ENCODE peak calls at places on chromosomes 5 and 9, in nine cellular contexts. S, N, F, J, I, G, M, W and K are unnamed samples. For H3K36me3, the result is how much of the 10 kb centered on the place peaks cover.

GRCh38 chr9:6869081-6869948 is 111.5 kb downstream of the KDM4C start:
- DNase-seq in J (no peak), N (no peak), G (no peak), I (no peak), F (no peak), W (no peak), M (no peak), S (no peak), K (no peak)

GRCh38 chr9:84945878-84946538 is 276.5 kb downstream of the NTRK2 start:
- DNase-seq in G (no peak), J (no peak), F (no peak), M (no peak), W (no peak), I (no peak), S (no peak), N (no peak), K (no peak)

GRCh38 chr9:84501587-84501986 is 161.0 kb upstream of the SLC28A3 start:
- DNase-seq in J (no peak), M (no peak), W (no peak), S (no peak), N (no peak), G (no peak), F (no peak), I (no peak), K (no peak)

GRCh38 chr5:144304683-144305082 is 134.0 kb downstream of the KCTD16 start:
- DNase-seq in I (no peak), S (no peak), N (no peak), J (no peak), G (no peak), F (no peak), M (no peak), W (no peak), K (no peak)

GRCh38 chr5:8396756-8397155 is 527.8 kb downstream of the MTRR start:
- DNase-seq in F (peak), G (no peak), I (no peak), M (peak), W (no peak), J (no peak), N (no peak), S (no peak), K (no peak)

GRCh38 chr5:149671544-149671943 is 58.6 kb upstream of the PPARGC1B start:
- DNase-seq in N (no peak), W (no peak), I (no peak), J (no peak), M (no peak), S (peak), F (peak), G (no peak), K (no peak)

GRCh38 chr5:72523960-72524582 is 16.9 kb upstream of the ZNF366 start:
- DNase-seq in N (no peak), W (no peak), G (no peak), I (no peak), J (no peak), M (peak), S (peak), F (peak), K (no peak)

GRCh38 chr9:29039258-29039657 is 1466.0 kb upstream of the C9orf72 start:
- DNase-seq in W (no peak), G (no peak), F (peak), M (peak), N (no peak), I (no peak), J (no peak), S (no peak), K (no peak)

GRCh38 chr5:157308826-157309465 is 43.0 kb downstream of the CYFIP2 start:
- DNase-seq in J (no peak), F (peak), W (no peak), I (no peak), M (no peak), N (no peak), S (no peak), G (no peak), K (no peak)

GRCh38 chr9:17531642-17532254 is 47.1 kb upstream of the SH3GL2 start:
- DNase-seq in J (no peak), F (peak), N (peak), S (no peak), W (no peak), M (peak), G (no peak), I (no peak), K (no peak)

GRCh38 chr9:77224750-77225312 is 47.5 kb downstream of the VPS13A start:
- DNase-seq in J (no peak), N (no peak), M (peak), W (no peak), G (no peak), S (no peak), F (no peak), I (no peak), K (no peak)
- H3K36me3 ChIP-seq in J (under half), N (under half), M (under half), W (under half), G (half or more), S (under half), F (under half), I (under half), K (under half)

DNA sequence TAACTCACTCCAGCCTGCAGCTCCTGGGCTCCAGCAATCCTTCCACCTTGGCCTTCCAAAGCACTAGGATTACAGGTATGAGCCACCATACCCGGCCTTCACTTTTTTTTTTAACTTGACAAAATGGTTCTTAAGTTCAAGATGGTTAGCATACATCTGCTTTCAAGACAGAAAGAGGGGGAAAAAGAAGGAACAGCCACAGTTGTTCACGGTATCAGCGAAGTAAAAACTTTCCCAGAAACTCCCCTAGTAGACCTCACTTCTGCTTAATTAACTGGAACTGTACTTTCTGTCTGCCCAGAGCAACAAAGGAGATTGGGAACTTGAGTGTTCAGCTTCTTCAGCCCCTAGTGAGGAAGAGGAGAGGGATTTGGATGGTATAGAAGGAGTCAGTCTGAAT is 116.6 kb downstream of the UGCG start:
- DNase-seq in M (no peak), J (no peak), F (no peak), N (no peak), W (no peak), I (no peak), G (no peak), S (no peak), K (no peak)
- H3K27ac ChIP-seq in M (peak), J (peak), F (peak), N (no peak), W (no peak), I (peak), G (peak), S (no peak), K (peak)

DNA sequence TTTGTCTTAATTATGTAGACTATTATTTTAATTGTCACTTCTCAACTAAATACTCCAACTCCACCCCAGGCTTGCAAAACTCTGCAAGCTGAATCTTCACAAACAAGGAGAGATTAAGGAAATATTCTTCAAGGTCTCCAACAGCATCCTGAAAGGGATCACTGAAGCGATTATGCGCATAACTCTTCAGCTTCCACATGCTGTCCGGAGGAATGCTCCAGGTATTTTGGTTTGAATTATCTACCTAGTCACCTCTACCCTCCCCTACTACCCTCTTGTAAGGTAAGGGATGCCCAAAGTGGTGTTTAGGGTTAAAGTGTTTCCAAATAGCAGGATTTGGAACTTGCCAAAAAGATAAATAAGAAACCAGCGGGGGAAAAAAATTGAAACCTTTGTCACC is 11.7 kb downstream of the PTCH1 start:
- DNase-seq in J (no peak), G (no peak), W (no peak), N (no peak), I (no peak), S (no peak), F (no peak), M (no peak), K (no peak)
- H3K4me3 ChIP-seq in J (peak), G (peak), W (peak), N (peak), I (peak), S (peak), F (peak), M (peak), K (peak)

GRCh38 chr9:26882154-26882553 is 10.4 kb downstream of the CAAP1 start:
- DNase-seq in S (no peak), M (no peak), N (no peak), J (no peak), I (no peak), F (no peak), W (no peak), G (no peak), K (no peak)
- H3K36me3 ChIP-seq in S (under half), M (under half), N (under half), J (under half), I (under half), F (under half), W (under half), G (half or more), K (under half)

DNA sequence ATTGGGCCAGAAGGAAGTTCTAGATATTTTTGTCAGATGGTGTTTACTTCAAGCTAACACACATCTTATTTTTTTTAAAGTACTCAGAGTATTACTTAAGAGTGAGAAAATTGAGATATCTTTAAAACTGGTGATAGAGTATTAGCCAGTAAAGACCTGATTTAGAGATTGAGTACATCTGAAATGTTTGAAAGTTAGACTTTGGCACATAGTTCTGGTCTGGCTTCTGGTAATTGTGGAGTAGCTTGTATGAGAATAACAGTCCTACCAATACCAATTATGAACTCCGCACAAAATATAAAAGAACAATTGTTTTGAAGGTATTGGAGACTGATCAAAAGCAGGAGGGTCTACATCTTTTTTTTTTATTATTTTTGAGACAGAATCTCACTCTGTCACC is 44.5 kb upstream of the GLIPR2 start:
- DNase-seq in I (no peak), N (no peak), F (no peak), M (no peak), S (no peak), J (no peak), G (no peak), W (no peak), K (no peak)
- H3K27ac ChIP-seq in I (no peak), N (no peak), F (no peak), M (peak), S (no peak), J (peak), G (peak), W (no peak), K (no peak)

GRCh38 chr5:76820491-76820890 is 1.7 kb downstream of the F2RL1 start:
- DNase-seq in J (no peak), F (peak), W (no peak), M (no peak), S (no peak), G (no peak), I (no peak), N (no peak), K (no peak)

GRCh38 chr5:76816110-76816831 is 2.6 kb upstream of the F2RL1 start:
- DNase-seq in G (no peak), N (no peak), M (no peak), I (no peak), F (no peak), S (no peak), J (no peak), W (no peak), K (no peak)

GRCh38 chr5:76818844-76819831 is at the start of gene F2RL1:
- DNase-seq in M (peak), J (peak), I (peak), W (peak), G (peak), F (peak), N (peak), S (peak), K (no peak)

GRCh38 chr5:76813982-76814562 is 4.8 kb upstream of the F2RL1 start:
- DNase-seq in J (no peak), W (no peak), M (peak), N (no peak), G (no peak), S (no peak), I (no peak), F (peak), K (no peak)

DNA sequence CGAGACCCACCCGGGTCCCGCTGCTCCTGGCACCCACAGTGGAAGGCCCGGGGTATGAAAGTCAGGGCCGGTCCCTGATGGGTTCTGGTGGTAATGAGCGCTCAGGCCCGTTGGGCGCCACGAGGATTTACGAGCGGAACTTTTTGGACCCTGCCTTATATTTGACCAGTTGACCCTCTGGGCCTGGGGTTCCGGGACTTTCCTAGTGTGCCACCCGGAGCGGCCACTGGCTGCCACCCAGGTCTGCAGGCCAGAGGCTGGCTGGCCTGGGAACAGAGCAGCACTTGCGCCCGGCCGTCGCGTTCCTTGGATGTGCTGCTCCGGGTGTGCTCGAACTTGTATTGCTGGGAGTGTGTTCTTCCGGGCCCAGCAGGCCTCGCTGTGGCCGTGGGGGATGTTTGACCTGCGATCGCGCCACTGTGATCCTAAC is 1.0 kb downstream of the F2RL1 start:
- DNase-seq in I (peak), N (no peak), M (no peak), J (peak), F (no peak), S (peak), G (no peak), W (no peak), K (no peak)
- H3K4me3 ChIP-seq in I (peak), N (peak), M (peak), J (peak), F (peak), S (peak), G (peak), W (peak), K (peak)

GRCh38 chr9:120538339-120538738 is 41.6 kb downstream of the CDK5RAP2 start:
- DNase-seq in M (no peak), I (no peak), J (no peak), N (no peak), W (no peak), G (no peak), S (no peak), F (no peak), K (no peak)
- H3K36me3 ChIP-seq in M (under half), I (half or more), J (under half), N (under half), W (under half), G (half or more), S (under half), F (under half), K (under half)

DNA sequence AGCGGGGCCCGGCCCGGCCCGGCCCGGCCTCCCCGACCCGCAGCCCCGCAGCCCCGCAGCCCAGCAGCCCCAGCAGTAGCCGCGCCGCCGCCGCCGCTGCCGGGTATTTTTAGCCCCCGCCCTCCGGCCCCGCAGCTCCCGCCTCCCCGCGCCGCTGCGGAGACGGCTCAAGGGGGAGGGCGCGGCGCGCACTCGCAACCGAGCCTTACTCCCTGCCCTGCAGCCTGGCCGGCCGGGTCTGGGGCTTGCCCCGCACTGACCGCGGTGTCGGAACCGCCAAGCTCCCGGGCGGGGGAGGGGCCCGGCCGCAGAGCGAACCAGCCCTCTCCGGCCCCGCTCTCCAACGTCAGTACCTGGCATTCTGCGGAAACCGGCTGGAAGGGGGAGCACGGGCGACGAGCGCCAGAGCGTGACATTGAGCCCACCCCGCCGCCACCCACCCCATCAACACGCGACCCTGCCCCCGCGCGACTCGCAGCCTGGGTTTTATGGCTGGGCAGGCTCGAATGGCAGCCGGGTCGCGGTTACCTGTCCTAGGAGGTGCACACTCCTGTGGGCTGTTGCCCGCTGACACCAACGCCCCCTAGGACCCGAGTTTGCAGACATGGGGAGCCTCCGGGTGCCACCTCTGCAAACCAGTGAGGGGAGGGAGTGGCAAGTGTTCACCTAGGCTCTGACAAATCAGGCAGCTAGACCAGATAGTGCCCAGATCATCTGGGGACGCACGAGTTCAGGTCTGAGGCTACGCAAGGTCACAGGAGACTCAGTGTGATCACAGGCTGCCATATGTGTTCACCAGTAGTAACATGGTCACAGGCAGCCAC is at the start of gene ACSL6:
- DNase-seq in M (no peak), S (no peak), G (peak), F (no peak), J (peak), W (peak), N (no peak), I (peak), K (no peak)
- H3K27ac ChIP-seq in M (no peak), S (no peak), G (no peak), F (no peak), J (no peak), W (no peak), N (no peak), I (no peak), K (no peak)